ENCODE peak calls at places on chromosomes 12 and 14, in six cellular contexts. G, W, O, F, P and J are unnamed samples.

GRCh38 chr14:91125271-91125661 is 11.4 kb downstream of the DGLUCY start:
- DNase-seq in W (no peak), O (no peak), P (no peak), F (no peak), G (no peak), J (peak; percentile 44)

GRCh38 chr12:71787574-71787973 is 32.9 kb downstream of the RAB21 start:
- DNase-seq in O (no peak), G (no peak), P (no peak), F (peak; percentile 48), W (no peak), J (no peak)

GRCh38 chr12:48977290-48978281 is 536 bp upstream of the WNT1 start:
- DNase-seq in O (peak; percentile 80), G (no peak), W (peak; percentile 94), F (no peak), P (peak; percentile 71), J (no peak)

GRCh38 chr12:19951664-19952063 is 416.7 kb upstream of the PDE3A start:
- DNase-seq in F (no peak), O (no peak), P (no peak), W (no peak), G (no peak), J (no peak)

GRCh38 chr12:47209014-47209413 is 129.3 kb upstream of the AMIGO2 start:
- DNase-seq in G (no peak), W (no peak), P (no peak), O (no peak), F (no peak), J (no peak)

GRCh38 chr12:130668286-130669204 is 47.6 kb downstream of the RIMBP2 start:
- DNase-seq in G (no peak), F (no peak), P (no peak), O (no peak), W (no peak), J (no peak)

GRCh38 chr12:126937431-126937830 is 1329.5 kb upstream of the TMEM132C start:
- DNase-seq in G (no peak), P (no peak), W (no peak), F (no peak), O (no peak), J (no peak)

GRCh38 chr12:48618541-48618940 is 48.7 kb upstream of the LALBA start:
- DNase-seq in P (peak; percentile 74), W (peak; percentile 89), F (peak; percentile 75), G (peak; percentile 58), O (peak; percentile 72), J (peak; percentile 32)

GRCh38 chr14:71659165-71659564 is 273.1 kb upstream of the RGS6 start:
- DNase-seq in F (peak; percentile 90), G (no peak), O (peak; percentile 64), W (no peak), P (no peak), J (no peak)

GRCh38 chr14:51517116-51517515 is 134.6 kb upstream of the FRMD6 start:
- DNase-seq in P (no peak), F (no peak), G (no peak), O (no peak), W (no peak), J (no peak)

GRCh38 chr14:96821501-96821900 is 24.3 kb downstream of the VRK1 start:
- DNase-seq in W (no peak), P (no peak), G (no peak), F (no peak), O (no peak), J (no peak)

GRCh38 chr14:55130194-55130550 is 1.1 kb downstream of the LGALS3 start:
- DNase-seq in O (peak; percentile 69), P (no peak), W (no peak), G (no peak), F (no peak), J (no peak)

GRCh38 chr12:71195338-71195896 is 37.6 kb upstream of the TSPAN8 start:
- DNase-seq in O (no peak), W (no peak), G (no peak), P (no peak), F (no peak), J (no peak)

GRCh38 chr12:43969882-43970281 is 134.0 kb downstream of the TMEM117 start:
- DNase-seq in G (no peak), P (no peak), W (no peak), O (peak; percentile 80), F (peak; percentile 6), J (no peak)

GRCh38 chr14:37056473-37056872 is 115.9 kb downstream of the SLC25A21 start:
- DNase-seq in O (peak; percentile 71), P (no peak), W (no peak), G (no peak), F (peak; percentile 18), J (no peak)

GRCh38 chr12:111427417-111428074 is 21.8 kb downstream of the SH2B3 start:
- DNase-seq in O (no peak), G (no peak), P (no peak), W (no peak), F (no peak), J (no peak)

GRCh38 chr14:105844047-105844630 is 317.8 kb downstream of the TMEM121 start:
- DNase-seq in W (peak; percentile 78), P (no peak), F (no peak), G (peak; percentile 10), O (no peak), J (no peak)

GRCh38 chr12:109910969-109911348 is 10.9 kb downstream of the TCHP start:
- DNase-seq in P (no peak), G (no peak), W (no peak), O (peak; percentile 20), F (no peak), J (no peak)

GRCh38 chr12:111428728-111429175 is 23.0 kb downstream of the SH2B3 start:
- DNase-seq in O (no peak), G (no peak), F (peak; percentile 73), W (peak; percentile 92), P (peak; percentile 70), J (no peak)

GRCh38 chr12:79844693-79845092 is 90.2 kb downstream of the PPP1R12A start:
- DNase-seq in G (no peak), W (no peak), O (peak; percentile 91), F (peak; percentile 95), P (no peak), J (no peak)

GRCh38 chr12:75437564-75437963 is 43.0 kb upstream of the GLIPR1 start:
- DNase-seq in F (peak; percentile 42), O (peak; percentile 34), G (no peak), P (no peak), W (no peak), J (no peak)

GRCh38 chr14:78987006-78987405 is 816.8 kb downstream of the NRXN3 start:
- DNase-seq in W (no peak), P (no peak), F (no peak), O (no peak), G (no peak), J (no peak)

GRCh38 chr14:22039938-22040780 is 366.5 kb upstream of the OR4E1 start:
- DNase-seq in O (no peak), W (no peak), P (no peak), F (peak; percentile 32), G (no peak), J (no peak)

GRCh38 chr12:124906606-124907261 is 7.7 kb downstream of the UBC start:
- DNase-seq in P (peak; percentile 95), W (peak; percentile 96), G (peak; percentile 82), F (peak; percentile 95), O (peak; percentile 90), J (peak; percentile 88)

GRCh38 chr14:49306152-49306751 is 279.9 kb downstream of the RPS29 start:
- DNase-seq in O (peak; percentile 7), W (no peak), G (no peak), F (peak; percentile 2), P (no peak), J (no peak)

GRCh38 chr12:98968896-98969295 is 323.8 kb downstream of the APAF1 start:
- DNase-seq in O (no peak), W (no peak), F (no peak), P (no peak), G (peak; percentile 63), J (no peak)

GRCh38 chr12:119781804-119782203 is 95.3 kb downstream of the CIT start:
- DNase-seq in O (no peak), F (no peak), P (no peak), G (no peak), W (no peak), J (no peak)

GRCh38 chr12:119788783-119789182 is 88.3 kb downstream of the CIT start:
- DNase-seq in F (no peak), W (no peak), P (no peak), G (no peak), O (peak; percentile 55), J (no peak)

GRCh38 chr12:119784673-119785072 is 92.4 kb downstream of the CIT start:
- DNase-seq in P (no peak), F (no peak), W (no peak), O (no peak), G (no peak), J (no peak)

GRCh38 chr12:119783787-119784186 is 93.3 kb downstream of the CIT start:
- DNase-seq in W (no peak), O (no peak), F (no peak), P (no peak), G (no peak), J (no peak)

GRCh38 chr12:119786539-119786938 is 90.6 kb downstream of the CIT start:
- DNase-seq in G (no peak), F (no peak), W (no peak), O (no peak), P (no peak), J (no peak)
- TF ChIP-seq POLR2A in G (no peak), F (no peak), W (no peak), O (no peak), P (no peak), J (no peak)

DNA sequence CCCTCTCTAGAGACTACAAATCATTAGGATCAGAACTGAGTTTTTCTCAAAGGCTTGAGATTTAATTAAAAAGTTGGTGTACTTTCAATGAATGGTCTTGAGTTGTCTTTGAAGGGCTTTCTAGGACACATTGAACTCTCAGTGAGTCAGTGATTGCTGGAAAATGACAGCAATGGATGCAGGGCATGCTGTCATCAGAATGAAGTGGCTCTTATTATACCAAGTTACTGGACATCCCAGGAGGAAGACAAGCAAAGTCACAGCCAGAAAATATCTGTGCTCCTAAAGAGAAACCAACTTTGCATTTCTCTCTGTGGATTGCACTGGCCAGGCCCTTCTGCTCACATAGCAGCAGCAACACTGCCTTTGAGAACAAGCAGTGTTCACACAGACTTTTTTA is 112.6 kb downstream of the PRIMA1 start:
- DNase-seq in F (no peak), P (no peak), W (no peak), G (no peak), O (no peak), J (no peak)
- TF ChIP-seq CTCF in F (no peak), P (no peak), W (no peak), G (no peak), O (no peak), J (no peak)

DNA sequence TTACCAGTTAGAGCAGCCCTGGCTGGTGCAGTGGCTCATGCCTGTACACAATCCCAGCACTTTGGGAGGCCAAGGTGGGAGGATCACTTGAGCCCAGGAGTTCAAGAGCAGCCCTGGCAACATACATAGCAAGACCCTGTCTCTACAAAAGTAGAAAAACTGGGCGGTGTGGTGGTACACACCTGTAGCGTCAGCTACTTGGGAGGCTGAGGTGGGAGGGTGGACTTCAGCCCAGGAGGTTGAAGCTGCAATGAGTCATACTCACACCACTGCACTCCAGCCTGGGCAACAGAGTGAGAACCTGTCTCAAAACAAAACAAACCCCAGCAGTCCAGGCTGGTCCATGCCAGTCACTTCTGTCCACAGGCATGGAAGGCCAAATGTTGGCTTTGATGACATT is 7.4 kb downstream of the COX14 start:
- DNase-seq in P (no peak), O (no peak), W (no peak), F (no peak), G (no peak), J (no peak)
- TF ChIP-seq POLR2A in P (no peak), O (no peak), W (no peak), F (no peak), G (no peak), J (no peak)

GRCh38 chr12:81288651-81289050 is 210.8 kb downstream of the ACSS3 start:
- DNase-seq in G (no peak), P (no peak), O (no peak), W (no peak), F (no peak), J (no peak)

GRCh38 chr12:81284137-81284536 is 206.3 kb downstream of the ACSS3 start:
- DNase-seq in O (peak; percentile 4), G (no peak), F (no peak), P (no peak), W (no peak), J (no peak)
- TF ChIP-seq CTCF in O (no peak), G (no peak), F (no peak), P (no peak), W (no peak), J (no peak)